ENCODE peak calls at places on chromosomes 3 and 15, in five cellular contexts. One of them, this sample, is unnamed.

GRCh38 chr15:60191015-60191414 is 186.9 kb downstream of the FOXB1 start:
- DNase-seq in stimulated activated CD8-positive, alpha-beta memory T cell treated with anti-CD3 and anti-CD28 coated beads, Interleukin-7, amount 100 ng/mL, for 1 hour: no peak
- DNase-seq in sigmoid colon: no peak
- DNase-seq in right cardiac atrium: no peak
- DNase-seq in left lung: no peak
- DNase-seq in this sample: no peak

GRCh38 chr3:72571638-72572114 is 276.6 kb downstream of the SHQ1 start:
- DNase-seq in right cardiac atrium: no peak
- DNase-seq in left lung: no peak
- DNase-seq in stimulated activated CD8-positive, alpha-beta memory T cell treated with anti-CD3 and anti-CD28 coated beads, Interleukin-7, amount 100 ng/mL, for 1 hour: no peak
- DNase-seq in sigmoid colon: no peak
- DNase-seq in this sample: no peak

GRCh38 chr3:5198986-5199731 is 11.7 kb downstream of the EDEM1 start:
- DNase-seq in right cardiac atrium: no peak
- DNase-seq in sigmoid colon: no peak
- DNase-seq in stimulated activated CD8-positive, alpha-beta memory T cell treated with anti-CD3 and anti-CD28 coated beads, Interleukin-7, amount 100 ng/mL, for 1 hour: no peak
- DNase-seq in left lung: no peak
- DNase-seq in this sample: no peak

GRCh38 chr3:17074559-17074958 is 189.8 kb downstream of the PLCL2 start:
- DNase-seq in sigmoid colon: no peak
- DNase-seq in stimulated activated CD8-positive, alpha-beta memory T cell treated with anti-CD3 and anti-CD28 coated beads, Interleukin-7, amount 100 ng/mL, for 1 hour: no peak
- DNase-seq in left lung: no peak
- DNase-seq in right cardiac atrium: no peak
- DNase-seq in this sample: no peak

GRCh38 chr3:46114324-46114988 is 87.2 kb upstream of the XCR1 start:
- DNase-seq in right cardiac atrium: no peak
- DNase-seq in sigmoid colon: no peak
- DNase-seq in left lung: no peak
- DNase-seq in stimulated activated CD8-positive, alpha-beta memory T cell treated with anti-CD3 and anti-CD28 coated beads, Interleukin-7, amount 100 ng/mL, for 1 hour: no peak
- DNase-seq in this sample: no peak

GRCh38 chr3:182967218-182968204 is 12.8 kb downstream of the DCUN1D1 start:
- DNase-seq in stimulated activated CD8-positive, alpha-beta memory T cell treated with anti-CD3 and anti-CD28 coated beads, Interleukin-7, amount 100 ng/mL, for 1 hour: no peak
- DNase-seq in left lung: no peak
- DNase-seq in sigmoid colon: no peak
- DNase-seq in right cardiac atrium: no peak
- DNase-seq in this sample: no peak

GRCh38 chr15:78264304-78265136 is at the start of gene DNAJA4:
- DNase-seq in stimulated activated CD8-positive, alpha-beta memory T cell treated with anti-CD3 and anti-CD28 coated beads, Interleukin-7, amount 100 ng/mL, for 1 hour: peak; percentile 14
- DNase-seq in right cardiac atrium: peak; percentile 89
- DNase-seq in sigmoid colon: peak; percentile 83
- DNase-seq in left lung: peak; percentile 54
- DNase-seq in this sample: no peak

GRCh38 chr15:73941044-73941443 is 14.8 kb downstream of the LOXL1 start:
- DNase-seq in stimulated activated CD8-positive, alpha-beta memory T cell treated with anti-CD3 and anti-CD28 coated beads, Interleukin-7, amount 100 ng/mL, for 1 hour: no peak
- DNase-seq in left lung: no peak
- DNase-seq in sigmoid colon: no peak
- DNase-seq in right cardiac atrium: no peak
- DNase-seq in this sample: peak; percentile 38

GRCh38 chr3:60829058-60829457 is 422.2 kb downstream of the FHIT start:
- DNase-seq in sigmoid colon: no peak
- DNase-seq in stimulated activated CD8-positive, alpha-beta memory T cell treated with anti-CD3 and anti-CD28 coated beads, Interleukin-7, amount 100 ng/mL, for 1 hour: no peak
- DNase-seq in left lung: no peak
- DNase-seq in right cardiac atrium: no peak
- DNase-seq in this sample: no peak

GRCh38 chr3:64426551-64426950 is 201.3 kb upstream of the PRICKLE2 start:
- DNase-seq in stimulated activated CD8-positive, alpha-beta memory T cell treated with anti-CD3 and anti-CD28 coated beads, Interleukin-7, amount 100 ng/mL, for 1 hour: no peak
- DNase-seq in right cardiac atrium: no peak
- DNase-seq in left lung: no peak
- DNase-seq in sigmoid colon: no peak
- DNase-seq in this sample: no peak

GRCh38 chr3:147404800-147405551 is 1.4 kb downstream of the ZIC4 start:
- DNase-seq in stimulated activated CD8-positive, alpha-beta memory T cell treated with anti-CD3 and anti-CD28 coated beads, Interleukin-7, amount 100 ng/mL, for 1 hour: no peak
- DNase-seq in right cardiac atrium: no peak
- DNase-seq in left lung: no peak
- DNase-seq in sigmoid colon: no peak
- DNase-seq in this sample: no peak

This sample was measured in H54.